ENCODE peak calls at places on chromosomes 13 and 19, in five cellular contexts. P is NCI-H345; G is activated CD8-positive, alpha-beta memory T cell treated with anti-CD3 and anti-CD28 coated beads for 48 hours; L is NCI-H1105 treated with DMSO at 0.1 percent for 48 hours; H is stimulated activated CD4-positive, alpha-beta T cell treated with anti-CD3 and anti-CD28 coated beads, Interleukin-4, amount 100 ng/mL, for 48 hours. I is an unnamed sample.

GRCh38 chr19:2149980-2150793 is 1.2 kb downstream of the AP3D1 start:
- DNase-seq in G (no peak), L (no peak), H (no peak), P (no peak), I (no peak)

GRCh38 chr19:48338802-48339660 is 13.7 kb downstream of the EMP3 start:
- DNase-seq in P (no peak), H (no peak), G (no peak), L (no peak), I (no peak)

GRCh38 chr13:110226051-110226562 is 80.8 kb downstream of the COL4A1 start:
- DNase-seq in G (no peak), L (no peak), H (no peak), P (no peak), I (no peak)

GRCh38 chr19:4866595-4867424 is 657 bp downstream of the PLIN3 start:
- DNase-seq in P (no peak), G (no peak), H (peak; percentile 28), L (no peak), I (peak; percentile 58)

GRCh38 chr13:21813844-21814243 is 143.0 kb downstream of the FGF9 start:
- DNase-seq in P (no peak), H (no peak), L (no peak), G (no peak), I (no peak)

GRCh38 chr13:106184778-106185177 is 350.7 kb downstream of the EFNB2 start:
- DNase-seq in P (no peak), L (no peak), H (no peak), G (no peak), I (no peak)

GRCh38 chr13:35763060-35763804 is 286.7 kb upstream of the MAB21L1 start:
- DNase-seq in L (no peak), G (no peak), H (no peak), P (no peak), I (no peak)

GRCh38 chr13:113432509-113433270 is 20.6 kb downstream of the ADPRHL1 start:
- DNase-seq in L (no peak), G (no peak), H (no peak), P (no peak), I (no peak)